ENCODE peak calls at places on chromosomes 1 and 21, in seven cellular contexts. One of them, this sample, is unnamed.

GRCh38 chr1:100719490-100719889 is at the start of gene VCAM1:
- DNase-seq in NCI-H226: no peak
- DNase-seq in BE2C: no peak
- DNase-seq in RWPE1: no peak
- DNase-seq in CD4-positive, alpha-beta T cell: no peak
- DNase-seq in stimulated activated CD8-positive, alpha-beta memory T cell treated with anti-CD3 and anti-CD28 coated beads, Interleukin-15, amount 100 ng/mL, for 24 hours: no peak
- DNase-seq in Right ventricle myocardium inferior: no peak
- DNase-seq in this sample: no peak

GRCh38 chr1:154741327-154741726 is 128.8 kb downstream of the KCNN3 start:
- DNase-seq in BE2C: no peak
- DNase-seq in NCI-H226: peak
- DNase-seq in RWPE1: no peak
- DNase-seq in Right ventricle myocardium inferior: no peak
- DNase-seq in CD4-positive, alpha-beta T cell: no peak
- DNase-seq in stimulated activated CD8-positive, alpha-beta memory T cell treated with anti-CD3 and anti-CD28 coated beads, Interleukin-15, amount 100 ng/mL, for 24 hours: no peak
- DNase-seq in this sample: peak

GRCh38 chr21:34524671-34525601 is 12.9 kb upstream of the KCNE1 start:
- DNase-seq in CD4-positive, alpha-beta T cell: no peak
- DNase-seq in NCI-H226: peak
- DNase-seq in Right ventricle myocardium inferior: no peak
- DNase-seq in BE2C: no peak
- DNase-seq in RWPE1: no peak
- DNase-seq in stimulated activated CD8-positive, alpha-beta memory T cell treated with anti-CD3 and anti-CD28 coated beads, Interleukin-15, amount 100 ng/mL, for 24 hours: no peak
- DNase-seq in this sample: peak

GRCh38 chr1:155513300-155513926 is 49.2 kb downstream of the ASH1L start:
- DNase-seq in RWPE1: no peak
- DNase-seq in stimulated activated CD8-positive, alpha-beta memory T cell treated with anti-CD3 and anti-CD28 coated beads, Interleukin-15, amount 100 ng/mL, for 24 hours: no peak
- DNase-seq in Right ventricle myocardium inferior: no peak
- DNase-seq in BE2C: no peak
- DNase-seq in NCI-H226: no peak
- DNase-seq in CD4-positive, alpha-beta T cell: no peak
- DNase-seq in this sample: no peak

GRCh38 chr1:8318436-8318835 is 522 bp downstream of the SLC45A1 start:
- DNase-seq in Right ventricle myocardium inferior: no peak
- DNase-seq in stimulated activated CD8-positive, alpha-beta memory T cell treated with anti-CD3 and anti-CD28 coated beads, Interleukin-15, amount 100 ng/mL, for 24 hours: no peak
- DNase-seq in NCI-H226: no peak
- DNase-seq in RWPE1: no peak
- DNase-seq in CD4-positive, alpha-beta T cell: no peak
- DNase-seq in BE2C: no peak
- DNase-seq in this sample: no peak

GRCh38 chr1:10651793-10652192 is 144.7 kb downstream of the CASZ1 start:
- DNase-seq in Right ventricle myocardium inferior: no peak
- DNase-seq in BE2C: no peak
- DNase-seq in NCI-H226: no peak
- DNase-seq in RWPE1: no peak
- DNase-seq in stimulated activated CD8-positive, alpha-beta memory T cell treated with anti-CD3 and anti-CD28 coated beads, Interleukin-15, amount 100 ng/mL, for 24 hours: no peak
- DNase-seq in CD4-positive, alpha-beta T cell: no peak
- DNase-seq in this sample: no peak

GRCh38 chr1:184986250-184986649 is 11.9 kb upstream of the NIBAN1 start:
- DNase-seq in RWPE1: peak
- DNase-seq in stimulated activated CD8-positive, alpha-beta memory T cell treated with anti-CD3 and anti-CD28 coated beads, Interleukin-15, amount 100 ng/mL, for 24 hours: no peak
- DNase-seq in Right ventricle myocardium inferior: no peak
- DNase-seq in BE2C: no peak
- DNase-seq in CD4-positive, alpha-beta T cell: no peak
- DNase-seq in NCI-H226: no peak
- DNase-seq in this sample: peak

GRCh38 chr1:236489710-236490377 is 33.9 kb upstream of the LGALS8 start:
- DNase-seq in RWPE1: peak
- DNase-seq in NCI-H226: no peak
- DNase-seq in Right ventricle myocardium inferior: no peak
- DNase-seq in CD4-positive, alpha-beta T cell: no peak
- DNase-seq in BE2C: no peak
- DNase-seq in stimulated activated CD8-positive, alpha-beta memory T cell treated with anti-CD3 and anti-CD28 coated beads, Interleukin-15, amount 100 ng/mL, for 24 hours: no peak
- DNase-seq in this sample: peak

GRCh38 chr1:237961710-237962109 is 71.0 kb upstream of the ZP4 start:
- DNase-seq in Right ventricle myocardium inferior: no peak
- DNase-seq in stimulated activated CD8-positive, alpha-beta memory T cell treated with anti-CD3 and anti-CD28 coated beads, Interleukin-15, amount 100 ng/mL, for 24 hours: no peak
- DNase-seq in NCI-H226: no peak
- DNase-seq in RWPE1: no peak
- DNase-seq in BE2C: no peak
- DNase-seq in CD4-positive, alpha-beta T cell: no peak
- DNase-seq in this sample: no peak

GRCh38 chr1:21703318-21703963 is 34.3 kb upstream of the RAP1GAP start:
- DNase-seq in RWPE1: peak
- DNase-seq in CD4-positive, alpha-beta T cell: no peak
- DNase-seq in stimulated activated CD8-positive, alpha-beta memory T cell treated with anti-CD3 and anti-CD28 coated beads, Interleukin-15, amount 100 ng/mL, for 24 hours: no peak
- DNase-seq in Right ventricle myocardium inferior: no peak
- DNase-seq in BE2C: no peak
- DNase-seq in NCI-H226: no peak
- DNase-seq in this sample: peak

GRCh38 chr1:200966934-200967333 is 56.6 kb downstream of the KIF21B start:
- DNase-seq in BE2C: no peak
- DNase-seq in NCI-H226: no peak
- DNase-seq in CD4-positive, alpha-beta T cell: no peak
- DNase-seq in stimulated activated CD8-positive, alpha-beta memory T cell treated with anti-CD3 and anti-CD28 coated beads, Interleukin-15, amount 100 ng/mL, for 24 hours: no peak
- DNase-seq in Right ventricle myocardium inferior: no peak
- DNase-seq in RWPE1: no peak
- DNase-seq in this sample: no peak

GRCh38 chr1:202240956-202241355 is 47.4 kb downstream of the LGR6 start:
- DNase-seq in CD4-positive, alpha-beta T cell: no peak
- DNase-seq in stimulated activated CD8-positive, alpha-beta memory T cell treated with anti-CD3 and anti-CD28 coated beads, Interleukin-15, amount 100 ng/mL, for 24 hours: no peak
- DNase-seq in RWPE1: no peak
- DNase-seq in BE2C: no peak
- DNase-seq in NCI-H226: no peak
- DNase-seq in Right ventricle myocardium inferior: no peak
- DNase-seq in this sample: no peak